ENCODE peak calls at places on chromosomes 7 and 10, in six cellular contexts. One of them, this sample, is unnamed.

GRCh38 chr7:1357601-1358271 is 101.5 kb downstream of the MICALL2 start:
- DNase-seq in breast epithelium: no peak
- DNase-seq in SK-N-SH: peak; percentile 64
- DNase-seq in progenitor cell of endocrine pancreas: no peak
- DNase-seq in activated naive CD8-positive, alpha-beta T cell treated with anti-CD3 and anti-CD28 coated beads, Interleukin-2, amount 50 U/mL, for 24 hours: peak; percentile 21
- DNase-seq in NCI-H748 treated with DMSO at 0.1 percent for 48 hours: no peak
- DNase-seq in this sample: no peak

GRCh38 chr7:105978035-105978434 is 15.0 kb downstream of the CDHR3 start:
- DNase-seq in SK-N-SH: no peak
- DNase-seq in activated naive CD8-positive, alpha-beta T cell treated with anti-CD3 and anti-CD28 coated beads, Interleukin-2, amount 50 U/mL, for 24 hours: no peak
- DNase-seq in NCI-H748 treated with DMSO at 0.1 percent for 48 hours: no peak
- DNase-seq in progenitor cell of endocrine pancreas: no peak
- DNase-seq in breast epithelium: no peak
- DNase-seq in this sample: no peak

GRCh38 chr7:101507791-101508252 is 121.3 kb downstream of the MYL10 start:
- DNase-seq in SK-N-SH: peak; percentile 86
- DNase-seq in NCI-H748 treated with DMSO at 0.1 percent for 48 hours: peak; percentile 38
- DNase-seq in breast epithelium: no peak
- DNase-seq in progenitor cell of endocrine pancreas: peak; percentile 63
- DNase-seq in activated naive CD8-positive, alpha-beta T cell treated with anti-CD3 and anti-CD28 coated beads, Interleukin-2, amount 50 U/mL, for 24 hours: peak; percentile 44
- DNase-seq in this sample: peak; percentile 86

GRCh38 chr7:131011976-131012375 is 278.0 kb upstream of the KLF14 start:
- DNase-seq in progenitor cell of endocrine pancreas: no peak
- DNase-seq in NCI-H748 treated with DMSO at 0.1 percent for 48 hours: no peak
- DNase-seq in breast epithelium: no peak
- DNase-seq in activated naive CD8-positive, alpha-beta T cell treated with anti-CD3 and anti-CD28 coated beads, Interleukin-2, amount 50 U/mL, for 24 hours: no peak
- DNase-seq in SK-N-SH: no peak
- DNase-seq in this sample: no peak

GRCh38 chr7:77933394-77933793 is 134.8 kb downstream of the PHTF2 start:
- DNase-seq in activated naive CD8-positive, alpha-beta T cell treated with anti-CD3 and anti-CD28 coated beads, Interleukin-2, amount 50 U/mL, for 24 hours: no peak
- DNase-seq in breast epithelium: no peak
- DNase-seq in progenitor cell of endocrine pancreas: no peak
- DNase-seq in SK-N-SH: no peak
- DNase-seq in NCI-H748 treated with DMSO at 0.1 percent for 48 hours: no peak
- DNase-seq in this sample: no peak

GRCh38 chr7:114711244-114711643 is 210.7 kb upstream of the MDFIC start:
- DNase-seq in breast epithelium: no peak
- DNase-seq in progenitor cell of endocrine pancreas: no peak
- DNase-seq in activated naive CD8-positive, alpha-beta T cell treated with anti-CD3 and anti-CD28 coated beads, Interleukin-2, amount 50 U/mL, for 24 hours: no peak
- DNase-seq in SK-N-SH: no peak
- DNase-seq in NCI-H748 treated with DMSO at 0.1 percent for 48 hours: no peak
- DNase-seq in this sample: no peak

GRCh38 chr10:133293810-133294119 is 14.9 kb downstream of the TUBGCP2 start:
- DNase-seq in progenitor cell of endocrine pancreas: no peak
- DNase-seq in NCI-H748 treated with DMSO at 0.1 percent for 48 hours: no peak
- DNase-seq in activated naive CD8-positive, alpha-beta T cell treated with anti-CD3 and anti-CD28 coated beads, Interleukin-2, amount 50 U/mL, for 24 hours: no peak
- DNase-seq in SK-N-SH: no peak
- DNase-seq in breast epithelium: no peak
- DNase-seq in this sample: no peak

GRCh38 chr7:102454423-102454822 is 10.2 kb downstream of the ALKBH4 start:
- DNase-seq in SK-N-SH: no peak
- DNase-seq in activated naive CD8-positive, alpha-beta T cell treated with anti-CD3 and anti-CD28 coated beads, Interleukin-2, amount 50 U/mL, for 24 hours: no peak
- DNase-seq in progenitor cell of endocrine pancreas: no peak
- DNase-seq in NCI-H748 treated with DMSO at 0.1 percent for 48 hours: no peak
- DNase-seq in breast epithelium: no peak
- DNase-seq in this sample: no peak

GRCh38 chr7:24750441-24751055 is 6.7 kb downstream of the GSDME start:
- DNase-seq in SK-N-SH: no peak
- DNase-seq in activated naive CD8-positive, alpha-beta T cell treated with anti-CD3 and anti-CD28 coated beads, Interleukin-2, amount 50 U/mL, for 24 hours: no peak
- DNase-seq in breast epithelium: no peak
- DNase-seq in progenitor cell of endocrine pancreas: no peak
- DNase-seq in NCI-H748 treated with DMSO at 0.1 percent for 48 hours: no peak
- DNase-seq in this sample: no peak

GRCh38 chr7:20111821-20112542 is 105.2 kb downstream of the MACC1 start:
- DNase-seq in SK-N-SH: no peak
- DNase-seq in NCI-H748 treated with DMSO at 0.1 percent for 48 hours: no peak
- DNase-seq in activated naive CD8-positive, alpha-beta T cell treated with anti-CD3 and anti-CD28 coated beads, Interleukin-2, amount 50 U/mL, for 24 hours: no peak
- DNase-seq in progenitor cell of endocrine pancreas: no peak
- DNase-seq in breast epithelium: no peak
- DNase-seq in this sample: no peak

GRCh38 chr7:130912910-130913720 is 179.1 kb upstream of the KLF14 start:
- DNase-seq in activated naive CD8-positive, alpha-beta T cell treated with anti-CD3 and anti-CD28 coated beads, Interleukin-2, amount 50 U/mL, for 24 hours: peak; percentile 78
- DNase-seq in NCI-H748 treated with DMSO at 0.1 percent for 48 hours: no peak
- DNase-seq in SK-N-SH: no peak
- DNase-seq in progenitor cell of endocrine pancreas: no peak
- DNase-seq in breast epithelium: no peak
- DNase-seq in this sample: no peak

GRCh38 chr10:125060038-125060437 is 100.3 kb downstream of the CTBP2 start:
- DNase-seq in breast epithelium: no peak
- DNase-seq in activated naive CD8-positive, alpha-beta T cell treated with anti-CD3 and anti-CD28 coated beads, Interleukin-2, amount 50 U/mL, for 24 hours: no peak
- DNase-seq in NCI-H748 treated with DMSO at 0.1 percent for 48 hours: no peak
- DNase-seq in SK-N-SH: no peak
- DNase-seq in progenitor cell of endocrine pancreas: no peak
- DNase-seq in this sample: no peak

GRCh38 chr10:5654218-5654755 is 12.1 kb downstream of the ASB13 start:
- DNase-seq in NCI-H748 treated with DMSO at 0.1 percent for 48 hours: no peak
- DNase-seq in SK-N-SH: no peak
- DNase-seq in breast epithelium: no peak
- DNase-seq in activated naive CD8-positive, alpha-beta T cell treated with anti-CD3 and anti-CD28 coated beads, Interleukin-2, amount 50 U/mL, for 24 hours: no peak
- DNase-seq in progenitor cell of endocrine pancreas: no peak
- DNase-seq in this sample: no peak

GRCh38 chr7:44104880-44105771 is 981 bp downstream of the AEBP1 start:
- DNase-seq in SK-N-SH: peak; percentile 80
- DNase-seq in activated naive CD8-positive, alpha-beta T cell treated with anti-CD3 and anti-CD28 coated beads, Interleukin-2, amount 50 U/mL, for 24 hours: no peak
- DNase-seq in progenitor cell of endocrine pancreas: no peak
- DNase-seq in breast epithelium: no peak
- DNase-seq in NCI-H748 treated with DMSO at 0.1 percent for 48 hours: no peak
- DNase-seq in this sample: no peak